ENCODE peak calls at places on chromosomes 11 and 22, in four cellular contexts. Z, R, M and D are unnamed samples. For H3K9me3 and H3K4me1, the result is how much of the 10 kb centered on the place peaks cover.

GRCh38 chr22:28969401-28970168 is 86.2 kb downstream of the ZNRF3 start:
- ATAC-seq in Z (no peak), M (no peak), R (peak), D (no peak)

GRCh38 chr22:24516301-24516737 is 21.2 kb downstream of the UPB1 start:
- ATAC-seq in R (no peak), M (no peak), Z (no peak), D (peak)

GRCh38 chr11:58503361-58503856 is 4.5 kb downstream of the OR5B21 start:
- ATAC-seq in Z (no peak), M (no peak), R (no peak), D (no peak)

GRCh38 chr22:42300286-42301071 is 30.0 kb upstream of the TCF20 start:
- ATAC-seq in R (no peak), Z (no peak), M (peak), D (no peak)

GRCh38 chr22:24414523-24414922 is 12.9 kb upstream of the ADORA2A start:
- ATAC-seq in M (no peak), R (no peak), Z (no peak), D (no peak)

GRCh38 chr11:103800406-103801114 is 235.9 kb upstream of the DDI1 start:
- ATAC-seq in R (no peak), Z (no peak), M (no peak), D (no peak)

GRCh38 chr22:49951001-49951677 is 9.4 kb upstream of the PIM3 start:
- ATAC-seq in M (no peak), Z (no peak), R (no peak), D (no peak)

GRCh38 chr11:2826679-2827056 is 58.9 kb downstream of the CDKN1C start:
- ATAC-seq in M (no peak), R (peak), Z (peak), D (no peak)

GRCh38 chr11:106395716-106396349 is 318.4 kb downstream of the AASDHPPT start:
- ATAC-seq in R (no peak), M (no peak), Z (no peak), D (no peak)

GRCh38 chr22:32979606-32980005 is 78.6 kb downstream of the SYN3 start:
- ATAC-seq in Z (no peak), R (peak), M (no peak), D (peak)

GRCh38 chr11:103649401-103649895 is 387.0 kb upstream of the DDI1 start:
- ATAC-seq in R (no peak), Z (no peak), M (no peak), D (no peak)

GRCh38 chr22:25364736-25365241 is 145.3 kb downstream of the CRYBB2 start:
- ATAC-seq in M (no peak), R (peak), Z (no peak), D (no peak)

GRCh38 chr11:108340958-108341357 is 118.1 kb downstream of the ATM start:
- ATAC-seq in R (peak), M (no peak), Z (no peak), D (no peak)

GRCh38 chr22:49941507-49942316 is 18.9 kb upstream of the PIM3 start:
- ATAC-seq in M (no peak), R (no peak), Z (no peak), D (no peak)

GRCh38 chr11:75083217-75083605 is 13.5 kb downstream of the OR2AT4 start:
- ATAC-seq in Z (no peak), M (no peak), R (no peak), D (no peak)

GRCh38 chr22:17893900-17894299 is 119.6 kb upstream of the BID start:
- ATAC-seq in Z (no peak), R (peak), M (no peak), D (no peak)

GRCh38 chr11:112583246-112583893 is 322.7 kb upstream of the PLET1 start:
- ATAC-seq in Z (no peak), M (no peak), R (no peak), D (no peak)

GRCh38 chr11:44729065-44729464 is 2.3 kb downstream of the TSPAN18 start:
- ATAC-seq in R (no peak), M (no peak), Z (no peak), D (no peak)

DNA sequence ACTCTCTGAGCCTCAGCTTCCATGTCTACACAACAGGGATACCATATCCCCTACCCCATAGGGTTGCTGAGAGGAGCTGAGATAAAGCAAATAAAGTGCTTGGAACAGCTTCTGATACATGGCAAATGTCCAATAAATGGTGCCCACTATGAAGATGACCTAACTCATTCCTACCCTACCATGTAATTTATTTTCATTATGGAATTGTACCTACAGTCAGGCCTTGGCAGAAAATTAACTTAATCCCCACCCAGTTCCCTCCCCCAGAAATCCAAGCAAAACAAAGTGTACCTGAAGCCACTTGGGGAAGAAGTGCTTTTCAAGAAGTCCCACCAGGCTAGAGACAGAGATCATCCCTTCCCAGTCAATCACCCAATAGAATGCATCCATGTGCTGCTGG is 10.8 kb downstream of the SRRD start:
- ATAC-seq in R (no peak), Z (no peak), M (no peak), D (no peak)
- H3K9me3 ChIP-seq in R (under half), Z (under half), M (under half), D (under half)

GRCh38 chr22:45344339-45344738 is 34.6 kb downstream of the FAM118A start:
- ATAC-seq in R (no peak), Z (peak), M (no peak), D (peak)
- TF ChIP-seq CTCF in R (no peak), Z (peak), M (no peak), D (no peak)

GRCh38 chr11:12119502-12119901 is 9.1 kb downstream of the MICAL2 start:
- ATAC-seq in M (no peak), R (no peak), Z (no peak), D (no peak)
- H3K4me1 ChIP-seq in M (under half), R (under half), Z (under half), D (half or more)

GRCh38 chr22:47390026-47390970 is 627.8 kb downstream of the TBC1D22A start:
- ATAC-seq in R (no peak), Z (no peak), M (no peak), D (no peak)
- H3K9me3 ChIP-seq in R (under half), Z (under half), M (under half), D (under half)

GRCh38 chr22:41256254-41256897 is 15.6 kb upstream of the CHADL start:
- ATAC-seq in M (no peak), R (no peak), Z (peak), D (peak)
- TF ChIP-seq CTCF in M (no peak), R (no peak), Z (no peak), D (no peak)

GRCh38 chr11:46701078-46701654 is 335 bp downstream of the ZNF408 start:
- ATAC-seq in Z (no peak), M (no peak), R (no peak), D (no peak)
- H3K4me1 ChIP-seq in Z (half or more), M (under half), R (under half), D (half or more)